ENCODE peak calls at places on chromosomes 6 and 20, in seven cellular contexts. F, N, J, I, U, V and A are unnamed samples.

GRCh38 chr6:36145495-36145894 is 15.2 kb downstream of the MAPK13 start:
- DNase-seq in F (no peak), N (no peak), J (no peak), I (no peak), U (no peak), V (no peak), A (no peak)

GRCh38 chr20:37598101-37598530 is 70.4 kb upstream of the BLCAP start:
- DNase-seq in F (no peak), N (no peak), J (no peak), I (no peak), U (no peak), V (no peak), A (no peak)

GRCh38 chr6:111492499-111492898 is 9.5 kb upstream of the REV3L start:
- DNase-seq in F (no peak), N (no peak), J (no peak), I (no peak), U (no peak), V (no peak), A (no peak)

GRCh38 chr6:151675746-151676459 is 131.6 kb upstream of the ESR1 start:
- DNase-seq in F (peak), N (peak), J (no peak), I (peak), U (peak), V (no peak), A (no peak)

GRCh38 chr6:20463396-20463795 is 61.7 kb downstream of the E2F3 start:
- DNase-seq in F (no peak), N (no peak), J (no peak), I (no peak), U (no peak), V (no peak), A (no peak)

GRCh38 chr6:111591370-111591900 is 14.2 kb downstream of the TRAF3IP2 start:
- DNase-seq in F (peak), N (peak), J (peak), I (peak), U (peak), V (peak), A (peak)

GRCh38 chr6:118771253-118771652 is 119.9 kb upstream of the CEP85L start:
- DNase-seq in F (no peak), N (no peak), J (no peak), I (no peak), U (no peak), V (no peak), A (no peak)

GRCh38 chr20:63531686-63532448 is 5.3 kb downstream of the PTK6 start:
- DNase-seq in F (no peak), N (no peak), J (no peak), I (no peak), U (no peak), V (no peak), A (no peak)

GRCh38 chr6:11805259-11806053 is 26.9 kb upstream of the ADTRP start:
- DNase-seq in F (peak), N (no peak), J (no peak), I (peak), U (no peak), V (no peak), A (peak)

GRCh38 chr20:2610941-2611720 is 41.3 kb upstream of the NOP56 start:
- DNase-seq in F (no peak), N (no peak), J (no peak), I (no peak), U (no peak), V (no peak), A (peak)

GRCh38 chr6:143258945-143259344 is 191.6 kb downstream of the ADAT2 start:
- DNase-seq in F (no peak), N (no peak), J (no peak), I (no peak), U (no peak), V (no peak), A (no peak)

GRCh38 chr20:48584391-48585249 is 243.2 kb downstream of the PREX1 start:
- DNase-seq in F (no peak), N (no peak), J (peak), I (peak), U (peak), V (peak), A (no peak)

GRCh38 chr20:2838170-2838797 is 2.2 kb downstream of the PCED1A start:
- DNase-seq in F (peak), N (no peak), J (no peak), I (no peak), U (no peak), V (no peak), A (no peak)

GRCh38 chr20:37361336-37361735 is 15.4 kb downstream of the SRC start:
- DNase-seq in F (no peak), N (no peak), J (no peak), I (no peak), U (no peak), V (peak), A (no peak)

GRCh38 chr6:47161176-47161687 is 119.1 kb upstream of the ADGRF1 start:
- DNase-seq in F (no peak), N (peak), J (peak), I (peak), U (no peak), V (no peak), A (no peak)

GRCh38 chr6:21907291-21907690 is 313.7 kb downstream of the SOX4 start:
- DNase-seq in F (no peak), N (no peak), J (no peak), I (no peak), U (no peak), V (no peak), A (no peak)

GRCh38 chr20:45433316-45433715 is 17.4 kb downstream of the PIGT start:
- DNase-seq in F (no peak), N (no peak), J (no peak), I (peak), U (no peak), V (peak), A (no peak)

GRCh38 chr6:79810153-79810806 is 137.1 kb downstream of the ELOVL4 start:
- DNase-seq in F (no peak), N (no peak), J (no peak), I (no peak), U (no peak), V (no peak), A (no peak)

GRCh38 chr20:45842169-45842812 is 8.7 kb downstream of the SNX21 start:
- DNase-seq in F (no peak), N (no peak), J (peak), I (peak), U (no peak), V (peak), A (no peak)

GRCh38 chr6:106446983-106447382 is 86.5 kb downstream of the CRYBG1 start:
- DNase-seq in F (no peak), N (no peak), J (no peak), I (no peak), U (no peak), V (no peak), A (no peak)

GRCh38 chr20:10433014-10433622 is 904 bp downstream of the MKKS start:
- DNase-seq in F (no peak), N (no peak), J (no peak), I (no peak), U (no peak), V (no peak), A (no peak)

GRCh38 chr6:116220172-116220571 is 33.7 kb downstream of the TSPYL4 start:
- DNase-seq in F (no peak), N (no peak), J (no peak), I (no peak), U (no peak), V (no peak), A (no peak)

GRCh38 chr20:22816016-22816415 is 219.1 kb upstream of the SSTR4 start:
- DNase-seq in F (no peak), N (no peak), J (no peak), I (no peak), U (no peak), V (no peak), A (no peak)

GRCh38 chr6:105250523-105250922 is 70.7 kb upstream of the POPDC3 start:
- DNase-seq in F (no peak), N (no peak), J (no peak), I (no peak), U (no peak), V (no peak), A (no peak)

GRCh38 chr6:154448448-154449096 is 61.9 kb downstream of the CNKSR3 start:
- DNase-seq in F (no peak), N (no peak), J (no peak), I (peak), U (no peak), V (peak), A (no peak)

GRCh38 chr20:16573011-16573965 is at the start of gene KIF16B:
- DNase-seq in F (peak), N (peak), J (peak), I (peak), U (peak), V (peak), A (peak)

GRCh38 chr20:51473771-51474170 is 68.7 kb downstream of the NFATC2 start:
- DNase-seq in F (no peak), N (no peak), J (no peak), I (no peak), U (no peak), V (no peak), A (no peak)

GRCh38 chr6:27575594-27576361 is 102.9 kb upstream of the ZNF184 start:
- DNase-seq in F (peak), N (peak), J (no peak), I (no peak), U (no peak), V (no peak), A (no peak)

GRCh38 chr6:79824231-79824630 is 123.1 kb downstream of the ELOVL4 start:
- DNase-seq in F (no peak), N (no peak), J (no peak), I (no peak), U (no peak), V (no peak), A (no peak)

GRCh38 chr20:37343212-37343993 is 2.5 kb upstream of the SRC start:
- DNase-seq in F (no peak), N (no peak), J (peak), I (peak), U (peak), V (peak), A (no peak)

GRCh38 chr6:159595173-159595572 is 97.9 kb downstream of the SOD2 start:
- DNase-seq in F (no peak), N (peak), J (no peak), I (no peak), U (no peak), V (no peak), A (no peak)

GRCh38 chr20:45816951-45817651 is 4.7 kb downstream of the UBE2C start:
- DNase-seq in F (no peak), N (no peak), J (no peak), I (no peak), U (no peak), V (no peak), A (no peak)

GRCh38 chr6:23531666-23532065 is 594.3 kb upstream of the NRSN1 start:
- DNase-seq in F (no peak), N (no peak), J (no peak), I (no peak), U (no peak), V (no peak), A (no peak)

GRCh38 chr6:124903797-124904196 is 58.4 kb upstream of the RNF217 start:
- DNase-seq in F (no peak), N (no peak), J (no peak), I (no peak), U (no peak), V (no peak), A (no peak)

GRCh38 chr6:94052754-94053153 is 633.4 kb upstream of the EPHA7 start:
- DNase-seq in F (no peak), N (no peak), J (no peak), I (no peak), U (no peak), V (no peak), A (no peak)

GRCh38 chr6:6007311-6008113 is 787 bp upstream of the NRN1 start:
- DNase-seq in F (no peak), N (no peak), J (no peak), I (no peak), U (no peak), V (no peak), A (no peak)
- TF ChIP-seq CTCF in F (no peak), N (no peak), J (no peak), I (no peak), U (no peak), V (no peak), A (no peak)

GRCh38 chr20:53925651-53926401 is 144.6 kb downstream of the BCAS1 start:
- DNase-seq in F (no peak), N (no peak), J (no peak), I (peak), U (no peak), V (no peak), A (no peak)

GRCh38 chr20:53927990-53928389 is 142.4 kb downstream of the BCAS1 start:
- DNase-seq in F (no peak), N (no peak), J (no peak), I (no peak), U (no peak), V (no peak), A (no peak)

GRCh38 chr20:53923745-53924369 is 146.5 kb downstream of the BCAS1 start:
- DNase-seq in F (no peak), N (no peak), J (no peak), I (peak), U (no peak), V (no peak), A (no peak)

GRCh38 chr20:53929399-53929798 is 141.0 kb downstream of the BCAS1 start:
- DNase-seq in F (no peak), N (no peak), J (no peak), I (no peak), U (no peak), V (no peak), A (no peak)

GRCh38 chr20:53926428-53927028 is 143.9 kb downstream of the BCAS1 start:
- DNase-seq in F (peak), N (no peak), J (no peak), I (peak), U (peak), V (no peak), A (no peak)
- TF ChIP-seq POLR2AphosphoS5 in F (no peak), N (no peak), J (no peak), I (peak), U (peak), V (peak), A (no peak)

GRCh38 chr6:170290306-170291128 is at the start of gene DLL1:
- DNase-seq in F (no peak), N (no peak), J (peak), I (peak), U (peak), V (peak), A (no peak)
- TF ChIP-seq POLR2A in F (no peak), N (no peak), J (peak), I (peak), U (no peak), V (no peak), A (no peak)

GRCh38 chr6:139373154-139373927 is 1.1 kb downstream of the CITED2 start:
- DNase-seq in F (peak), N (no peak), J (peak), I (peak), U (peak), V (peak), A (peak)
- TF ChIP-seq CTCF in F (peak), N (no peak), J (no peak), I (peak), U (no peak), V (no peak), A (peak)

DNA sequence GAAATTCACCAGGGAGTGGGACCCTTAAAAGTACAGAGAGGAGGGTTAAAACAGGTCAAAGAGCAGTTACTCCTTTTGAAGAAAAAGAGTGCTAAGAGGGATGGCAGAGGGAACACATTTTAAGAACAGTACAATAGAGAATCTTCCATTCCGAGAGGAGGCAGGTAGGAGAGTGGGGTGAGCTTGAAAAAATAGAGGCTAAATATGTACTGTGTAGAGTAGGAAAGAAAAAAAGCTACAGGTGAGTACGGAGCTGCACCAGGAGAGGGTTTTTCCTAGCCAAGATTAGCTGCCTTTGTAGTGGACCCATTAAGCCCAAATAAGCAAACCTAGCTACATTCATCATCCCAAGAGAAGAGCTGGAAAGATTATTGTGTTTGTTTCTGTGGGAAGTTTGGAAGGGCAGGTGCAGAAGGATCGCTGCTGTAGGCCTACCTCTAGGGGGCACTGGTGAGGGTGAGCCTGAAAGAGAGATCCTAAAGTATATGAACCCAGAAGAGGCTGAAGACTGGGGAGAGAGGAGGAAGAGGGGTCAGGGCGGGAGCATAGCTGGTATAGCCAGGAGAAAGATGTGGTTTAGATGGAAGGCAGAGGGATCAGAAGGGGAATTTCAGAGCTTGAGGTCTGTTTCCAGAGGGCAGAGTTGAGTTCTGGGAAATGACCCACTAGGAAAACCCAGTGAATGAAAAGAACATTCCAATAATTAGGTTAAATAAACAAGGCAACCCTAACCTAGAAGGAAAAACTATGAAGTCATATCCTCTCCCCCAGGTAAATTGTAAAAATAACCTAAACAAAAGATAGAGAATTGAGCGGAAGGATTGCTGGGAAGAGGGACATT is 50.2 kb upstream of the HINT3 start:
- DNase-seq in F (peak), N (peak), J (no peak), I (peak), U (peak), V (no peak), A (no peak)
- TF ChIP-seq POLR2AphosphoS5 in F (no peak), N (no peak), J (no peak), I (no peak), U (no peak), V (no peak), A (no peak)

DNA sequence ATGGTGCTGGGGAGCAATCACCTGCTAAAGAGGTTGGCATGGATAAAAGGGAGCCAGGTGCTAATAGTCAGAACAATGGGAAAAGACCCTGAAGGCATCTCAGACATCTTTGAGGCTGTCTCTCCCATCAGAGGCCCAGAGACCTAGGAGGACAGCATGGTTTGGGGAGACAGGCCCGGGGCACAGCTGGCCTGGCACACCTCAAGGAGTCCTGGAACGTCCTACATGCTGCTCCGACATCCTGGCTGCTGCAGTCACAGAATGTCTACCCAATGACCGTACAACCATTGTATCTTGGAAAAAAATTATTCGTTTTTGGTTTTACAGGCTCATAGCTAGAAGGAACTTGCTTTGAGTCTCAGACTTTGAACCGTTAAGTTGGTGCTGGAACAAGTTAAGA is 4.4 kb downstream of the GMDS start:
- DNase-seq in F (no peak), N (no peak), J (no peak), I (no peak), U (no peak), V (no peak), A (peak)
- TF ChIP-seq POLR2A in F (no peak), N (no peak), J (no peak), I (no peak), U (no peak), V (no peak), A (no peak)